ENCODE peak calls at places on chromosomes 4 and X, in six cellular contexts. H is left ventricle myocardium inferior, O is breast epithelium, U is K562, R is heart right ventricle, F is choroid plexus epithelial cell. I is an unnamed sample.

GRCh38 chr4:130639871-130640270 is 1543.9 kb downstream of the C4orf33 start:
- DNase-seq in H (no peak), O (no peak), U (no peak), R (no peak), F (no peak), I (no peak)

GRCh38 chrX:132954323-132954722 is 4.1 kb downstream of the HS6ST2 start:
- DNase-seq in H (no peak), O (no peak), U (no peak), R (no peak), F (no peak), I (no peak)

GRCh38 chr4:145043306-145043705 is 54.7 kb downstream of the ANAPC10 start:
- DNase-seq in H (no peak), O (no peak), U (no peak), R (no peak), F (no peak), I (no peak)

GRCh38 chr4:57094482-57095223 is 15.5 kb downstream of the IGFBP7 start:
- DNase-seq in H (no peak), O (no peak), U (no peak), R (no peak), F (peak), I (no peak)

GRCh38 chr4:123315617-123316016 is 81.0 kb upstream of the SPRY1 start:
- DNase-seq in H (no peak), O (no peak), U (no peak), R (no peak), F (no peak), I (no peak)

GRCh38 chr4:80362578-80363181 is 27.1 kb downstream of the CFAP299 start:
- DNase-seq in H (no peak), O (no peak), U (peak), R (no peak), F (peak), I (no peak)

GRCh38 chrX:129769467-129770154 is 10.1 kb upstream of the SASH3 start:
- DNase-seq in H (no peak), O (no peak), U (no peak), R (no peak), F (no peak), I (no peak)

GRCh38 chr4:110614173-110614948 is 8.5 kb downstream of the PITX2 start:
- DNase-seq in H (no peak), O (no peak), U (no peak), R (no peak), F (no peak), I (no peak)

GRCh38 chrX:16491461-16491860 is 158.5 kb upstream of the S100G start:
- DNase-seq in H (no peak), O (no peak), U (no peak), R (no peak), F (peak), I (no peak)

GRCh38 chr4:84050014-84050413 is 449.1 kb downstream of the NKX6-1 start:
- DNase-seq in H (no peak), O (no peak), U (no peak), R (no peak), F (no peak), I (no peak)

GRCh38 chr4:8538703-8539567 is 41.3 kb upstream of the GPR78 start:
- DNase-seq in H (no peak), O (no peak), U (no peak), R (no peak), F (no peak), I (no peak)

GRCh38 chr4:122898370-122899150 is 23.8 kb downstream of the NUDT6 start:
- DNase-seq in H (no peak), O (no peak), U (no peak), R (no peak), F (peak), I (no peak)

GRCh38 chr4:26238782-26239647 is 81.8 kb upstream of the RBPJ start:
- DNase-seq in H (no peak), O (no peak), U (no peak), R (no peak), F (peak), I (peak)

GRCh38 chr4:34138385-34138784 is 2105.9 kb downstream of the ARAP2 start:
- DNase-seq in H (no peak), O (no peak), U (no peak), R (no peak), F (no peak), I (no peak)
- H3K4me3 ChIP-seq in H (no peak), O (no peak), U (no peak), R (no peak), F (no peak), I (no peak)

DNA sequence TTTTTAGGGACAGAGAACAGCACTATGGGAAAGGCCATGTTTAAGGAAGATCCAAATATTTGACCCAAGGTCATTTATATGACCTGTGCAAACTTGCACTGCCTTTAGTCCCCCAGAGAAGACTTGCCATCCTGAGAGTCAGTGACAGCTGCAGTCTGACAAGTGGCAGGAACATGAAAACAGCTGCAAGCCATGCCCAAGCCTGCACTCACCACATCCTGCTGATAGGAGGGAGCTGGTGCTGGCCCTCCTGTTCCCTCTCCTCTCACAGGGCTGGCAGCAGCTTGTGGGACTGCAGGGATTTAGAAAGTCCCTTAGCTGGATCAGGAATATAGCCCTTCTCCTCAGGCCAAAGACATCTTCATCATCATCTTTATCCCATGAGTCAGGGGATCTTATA is 187.7 kb downstream of the RAP1GDS1 start:
- DNase-seq in H (no peak), O (no peak), U (no peak), R (peak), F (no peak), I (no peak)
- H3K4me3 ChIP-seq in H (no peak), O (no peak), U (no peak), R (no peak), F (no peak), I (no peak)

DNA sequence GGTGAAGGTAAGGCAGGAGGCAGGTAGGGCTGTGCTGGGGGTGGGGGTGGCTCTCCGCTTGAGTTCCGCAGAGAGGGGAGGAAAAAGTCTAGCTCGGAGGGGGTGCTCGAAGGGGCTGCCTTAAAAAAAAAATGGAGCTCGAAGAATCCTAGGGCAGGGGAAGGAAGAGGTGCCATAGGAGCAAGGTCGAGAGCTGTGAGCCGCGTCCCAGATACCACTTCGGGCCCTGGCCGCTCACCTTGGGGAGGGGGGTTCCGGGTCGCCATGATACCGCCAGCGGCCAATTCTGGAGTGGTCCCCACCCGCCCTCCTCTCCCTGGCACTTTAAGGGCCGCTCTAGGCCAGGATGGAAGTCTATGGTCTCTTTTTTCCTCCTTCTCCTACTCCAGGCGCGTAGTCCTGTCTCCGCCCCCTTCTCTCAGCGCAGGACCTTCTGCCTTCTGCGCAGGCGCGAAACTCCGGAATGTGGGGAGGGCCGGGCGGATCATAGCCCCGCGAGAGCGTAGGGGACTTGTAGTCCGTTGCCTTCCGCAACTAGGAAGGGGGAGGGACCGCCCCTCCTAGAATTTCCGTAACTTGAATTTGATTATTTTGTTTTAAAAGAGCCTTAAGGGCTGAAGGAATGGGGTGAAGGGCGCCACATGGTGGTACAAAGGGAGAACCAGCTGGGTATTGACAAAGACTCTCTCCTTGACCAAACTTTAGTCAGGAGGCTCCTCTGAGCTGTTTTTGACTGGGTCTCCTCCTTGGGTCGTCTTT is at the start of gene FUNDC1:
- DNase-seq in H (peak), O (peak), U (peak), R (peak), F (peak), I (peak)
- H3K4me3 ChIP-seq in H (peak), O (peak), U (peak), R (peak), F (peak), I (peak)

DNA sequence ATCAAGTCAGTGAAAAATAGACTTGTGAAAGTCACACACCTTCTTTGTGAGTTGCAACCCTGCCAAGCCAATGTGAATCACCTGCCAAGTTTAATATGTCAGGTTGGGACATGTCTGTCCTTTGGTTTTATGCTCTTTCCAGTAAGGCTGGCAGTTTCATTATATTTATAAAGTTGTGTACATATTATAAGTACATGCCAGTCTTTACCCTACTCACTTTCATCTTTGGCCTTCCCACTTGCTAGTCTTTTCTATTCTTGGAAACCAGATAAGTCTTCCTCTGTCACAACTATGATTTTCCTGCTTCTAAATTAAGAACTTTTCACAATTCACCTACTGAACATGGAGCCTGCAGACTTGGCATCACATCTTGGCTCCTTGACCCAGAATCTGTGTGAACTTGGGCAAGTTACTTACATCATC is 680.7 kb upstream of the BOD1L1 start:
- DNase-seq in H (no peak), O (no peak), U (no peak), R (no peak), F (no peak), I (no peak)
- H3K4me3 ChIP-seq in H (no peak), O (no peak), U (no peak), R (no peak), F (no peak), I (no peak)

DNA sequence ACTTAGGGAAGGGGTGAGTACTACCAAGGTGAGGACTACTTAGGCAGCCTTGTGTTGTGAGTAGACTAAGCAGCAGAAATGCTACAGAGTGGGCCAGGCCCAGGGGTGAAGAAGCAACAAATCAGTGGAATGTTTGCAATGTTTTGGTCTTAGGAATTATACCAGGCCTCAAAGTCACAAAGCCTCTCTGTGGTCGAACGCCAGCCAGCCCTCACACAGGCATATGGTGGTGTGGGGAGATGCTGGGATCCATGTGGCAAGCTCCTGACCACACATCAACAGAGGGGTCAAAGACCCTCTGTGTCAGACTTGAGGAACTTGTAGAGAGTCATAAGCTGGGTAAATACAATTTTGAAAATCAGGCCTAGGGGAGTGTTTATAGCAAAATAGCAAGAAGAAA is 153.8 kb upstream of the KLF3 start:
- DNase-seq in H (no peak), O (no peak), U (no peak), R (no peak), F (peak), I (no peak)
- H3K4me3 ChIP-seq in H (no peak), O (no peak), U (no peak), R (no peak), F (no peak), I (no peak)

GRCh38 chrX:116204947-116205346 is 34.4 kb downstream of the AGTR2 start:
- DNase-seq in H (no peak), O (no peak), U (no peak), R (no peak), F (peak), I (no peak)
- H3K4me3 ChIP-seq in H (no peak), O (no peak), U (no peak), R (no peak), F (no peak), I (no peak)

GRCh38 chr4:1872918-1873269 is 1.7 kb downstream of the NSD2 start:
- DNase-seq in H (no peak), O (no peak), U (peak), R (no peak), F (peak), I (no peak)
- H3K4me3 ChIP-seq in H (peak), O (no peak), U (peak), R (peak), F (no peak), I (no peak)

I was measured in esophagus muscularis mucosa.